ENCODE peak calls at places on chromosome 20, in eight cellular contexts. One of them, this sample, is unnamed.

GRCh38 chr20:9311132-9311531 is 203.3 kb upstream of the LAMP5 start:
- DNase-seq in suprapubic skin: no peak
- DNase-seq in RWPE2: no peak
- DNase-seq in RWPE1: no peak
- DNase-seq in cardiac muscle cell: no peak
- DNase-seq in CD4-positive, alpha-beta T cell: no peak
- DNase-seq in tibial nerve: no peak
- DNase-seq in IMR-90: peak
- DNase-seq in this sample: no peak

GRCh38 chr20:2131366-2131765 is 29.7 kb downstream of the STK35 start:
- DNase-seq in IMR-90: peak
- DNase-seq in RWPE2: no peak
- DNase-seq in suprapubic skin: no peak
- DNase-seq in CD4-positive, alpha-beta T cell: no peak
- DNase-seq in tibial nerve: no peak
- DNase-seq in cardiac muscle cell: no peak
- DNase-seq in RWPE1: peak
- DNase-seq in this sample: no peak

GRCh38 chr20:63934271-63935068 is 21.7 kb downstream of the UCKL1 start:
- DNase-seq in RWPE2: peak
- DNase-seq in IMR-90: no peak
- DNase-seq in tibial nerve: no peak
- DNase-seq in RWPE1: no peak
- DNase-seq in cardiac muscle cell: peak
- DNase-seq in suprapubic skin: no peak
- DNase-seq in CD4-positive, alpha-beta T cell: no peak
- DNase-seq in this sample: no peak

GRCh38 chr20:10553326-10553984 is 118.3 kb downstream of the SLX4IP start:
- DNase-seq in tibial nerve: peak
- DNase-seq in RWPE1: peak
- DNase-seq in RWPE2: no peak
- DNase-seq in IMR-90: peak
- DNase-seq in CD4-positive, alpha-beta T cell: no peak
- DNase-seq in suprapubic skin: no peak
- DNase-seq in cardiac muscle cell: peak
- DNase-seq in this sample: peak

GRCh38 chr20:53672484-53673129 is 79.0 kb upstream of the ZNF217 start:
- DNase-seq in CD4-positive, alpha-beta T cell: no peak
- DNase-seq in tibial nerve: no peak
- DNase-seq in cardiac muscle cell: no peak
- DNase-seq in RWPE1: no peak
- DNase-seq in IMR-90: peak
- DNase-seq in suprapubic skin: no peak
- DNase-seq in RWPE2: peak
- DNase-seq in this sample: no peak

GRCh38 chr20:62959101-62959971 is 6.8 kb downstream of the SLC17A9 start:
- DNase-seq in cardiac muscle cell: no peak
- DNase-seq in tibial nerve: no peak
- DNase-seq in RWPE2: no peak
- DNase-seq in CD4-positive, alpha-beta T cell: no peak
- DNase-seq in suprapubic skin: no peak
- DNase-seq in RWPE1: no peak
- DNase-seq in IMR-90: no peak
- DNase-seq in this sample: no peak

GRCh38 chr20:48788486-48789072 is 39.2 kb downstream of the PREX1 start:
- DNase-seq in RWPE2: no peak
- DNase-seq in cardiac muscle cell: no peak
- DNase-seq in CD4-positive, alpha-beta T cell: no peak
- DNase-seq in suprapubic skin: no peak
- DNase-seq in RWPE1: no peak
- DNase-seq in IMR-90: no peak
- DNase-seq in tibial nerve: no peak
- DNase-seq in this sample: no peak

GRCh38 chr20:23937303-23938117 is 51.1 kb downstream of the GGTLC1 start:
- DNase-seq in IMR-90: peak
- DNase-seq in cardiac muscle cell: peak
- DNase-seq in RWPE1: peak
- DNase-seq in tibial nerve: no peak
- DNase-seq in RWPE2: no peak
- DNase-seq in suprapubic skin: no peak
- DNase-seq in CD4-positive, alpha-beta T cell: peak
- DNase-seq in this sample: peak

GRCh38 chr20:36773123-36773547 is 428 bp downstream of the DSN1 start:
- DNase-seq in RWPE2: no peak
- DNase-seq in RWPE1: no peak
- DNase-seq in suprapubic skin: no peak
- DNase-seq in IMR-90: no peak
- DNase-seq in CD4-positive, alpha-beta T cell: no peak
- DNase-seq in cardiac muscle cell: no peak
- DNase-seq in tibial nerve: no peak
- DNase-seq in this sample: no peak

GRCh38 chr20:32681175-32682084 is 7.7 kb upstream of the C20orf203 start:
- DNase-seq in suprapubic skin: no peak
- DNase-seq in cardiac muscle cell: peak
- DNase-seq in CD4-positive, alpha-beta T cell: no peak
- DNase-seq in tibial nerve: no peak
- DNase-seq in RWPE1: peak
- DNase-seq in IMR-90: peak
- DNase-seq in RWPE2: peak
- DNase-seq in this sample: peak

GRCh38 chr20:63969851-63970713 is at the start of gene ZNF512B:
- DNase-seq in suprapubic skin: peak
- DNase-seq in CD4-positive, alpha-beta T cell: peak
- DNase-seq in IMR-90: peak
- DNase-seq in RWPE1: peak
- DNase-seq in RWPE2: peak
- DNase-seq in tibial nerve: no peak
- DNase-seq in cardiac muscle cell: peak
- DNase-seq in this sample: peak

GRCh38 chr20:2799688-2800589 is 488 bp downstream of the CPXM1 start:
- DNase-seq in cardiac muscle cell: peak
- DNase-seq in RWPE1: no peak
- DNase-seq in CD4-positive, alpha-beta T cell: no peak
- DNase-seq in RWPE2: no peak
- DNase-seq in IMR-90: peak
- DNase-seq in suprapubic skin: no peak
- DNase-seq in tibial nerve: no peak
- DNase-seq in this sample: no peak

GRCh38 chr20:37336369-37337207 is 9.4 kb upstream of the SRC start:
- DNase-seq in IMR-90: peak
- DNase-seq in tibial nerve: no peak
- DNase-seq in suprapubic skin: no peak
- DNase-seq in CD4-positive, alpha-beta T cell: no peak
- DNase-seq in RWPE1: no peak
- DNase-seq in RWPE2: no peak
- DNase-seq in cardiac muscle cell: no peak
- DNase-seq in this sample: no peak

GRCh38 chr20:44648579-44648978 is 2.9 kb downstream of the ADA start:
- DNase-seq in IMR-90: no peak
- DNase-seq in RWPE1: no peak
- DNase-seq in cardiac muscle cell: peak
- DNase-seq in tibial nerve: no peak
- DNase-seq in suprapubic skin: no peak
- DNase-seq in RWPE2: peak
- DNase-seq in CD4-positive, alpha-beta T cell: no peak
- DNase-seq in this sample: no peak

GRCh38 chr20:7285918-7286556 is 518.6 kb downstream of the BMP2 start:
- DNase-seq in CD4-positive, alpha-beta T cell: no peak
- DNase-seq in IMR-90: peak
- DNase-seq in RWPE1: peak
- DNase-seq in suprapubic skin: peak
- DNase-seq in RWPE2: no peak
- DNase-seq in cardiac muscle cell: peak
- DNase-seq in tibial nerve: peak
- DNase-seq in this sample: peak

GRCh38 chr20:46568570-46569129 is 18.2 kb upstream of the OCSTAMP start:
- DNase-seq in RWPE2: peak
- DNase-seq in RWPE1: no peak
- DNase-seq in tibial nerve: peak
- DNase-seq in suprapubic skin: peak
- DNase-seq in CD4-positive, alpha-beta T cell: no peak
- DNase-seq in IMR-90: peak
- DNase-seq in cardiac muscle cell: peak
- DNase-seq in this sample: peak

GRCh38 chr20:43983359-43983758 is 68.7 kb downstream of the TOX2 start:
- DNase-seq in suprapubic skin: peak
- DNase-seq in CD4-positive, alpha-beta T cell: no peak
- DNase-seq in RWPE1: no peak
- DNase-seq in RWPE2: peak
- DNase-seq in cardiac muscle cell: no peak
- DNase-seq in tibial nerve: no peak
- DNase-seq in IMR-90: no peak
- DNase-seq in this sample: no peak

DNA sequence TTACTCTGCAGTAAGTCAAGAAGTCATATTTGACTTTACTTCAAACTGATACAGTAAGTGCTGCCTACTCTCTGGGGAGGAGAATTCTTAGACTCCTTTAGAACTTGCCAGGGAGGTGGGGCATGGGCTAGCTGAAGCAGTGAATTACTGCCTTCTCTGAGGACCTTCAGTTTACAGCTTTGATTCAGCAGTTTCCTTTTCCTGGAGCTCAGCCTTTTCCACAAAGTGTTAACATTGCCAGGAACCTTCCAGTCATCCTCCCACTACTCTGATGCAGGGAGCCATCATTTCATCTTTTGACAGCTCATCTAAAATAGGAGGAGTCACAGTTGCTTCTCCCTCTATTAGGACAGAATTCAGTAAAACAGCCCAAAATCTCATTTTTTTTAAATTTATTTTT is 42.7 kb upstream of the PLCG1 start:
- DNase-seq in suprapubic skin: no peak
- DNase-seq in IMR-90: peak
- DNase-seq in cardiac muscle cell: no peak
- DNase-seq in CD4-positive, alpha-beta T cell: no peak
- DNase-seq in tibial nerve: no peak
- DNase-seq in RWPE2: no peak
- DNase-seq in RWPE1: no peak
- DNase-seq in this sample: no peak
- H3K27ac ChIP-seq in suprapubic skin: no peak
- H3K27ac ChIP-seq in IMR-90: peak
- H3K27ac ChIP-seq in cardiac muscle cell: peak
- H3K27ac ChIP-seq in CD4-positive, alpha-beta T cell: no peak
- H3K27ac ChIP-seq in tibial nerve: no peak
- H3K27ac ChIP-seq in RWPE2: peak
- H3K27ac ChIP-seq in RWPE1: no peak
- H3K27ac ChIP-seq in this sample: no peak

GRCh38 chr20:34022154-34022842 is 28.6 kb downstream of the RALY start:
- DNase-seq in CD4-positive, alpha-beta T cell: no peak
- DNase-seq in RWPE2: no peak
- DNase-seq in IMR-90: no peak
- DNase-seq in RWPE1: peak
- DNase-seq in cardiac muscle cell: peak
- DNase-seq in suprapubic skin: no peak
- DNase-seq in tibial nerve: no peak
- DNase-seq in this sample: no peak
- TF ChIP-seq CTCF in CD4-positive, alpha-beta T cell: peak
- TF ChIP-seq CTCF in RWPE2: peak
- TF ChIP-seq CTCF in IMR-90: peak
- TF ChIP-seq CTCF in RWPE1: no peak
- TF ChIP-seq CTCF in cardiac muscle cell: peak
- TF ChIP-seq CTCF in suprapubic skin: no peak
- TF ChIP-seq CTCF in tibial nerve: no peak
- TF ChIP-seq CTCF in this sample: no peak

GRCh38 chr20:50389437-50389807 is 120.8 kb upstream of the PTPN1 start:
- DNase-seq in tibial nerve: no peak
- DNase-seq in cardiac muscle cell: no peak
- DNase-seq in RWPE2: no peak
- DNase-seq in suprapubic skin: no peak
- DNase-seq in IMR-90: no peak
- DNase-seq in RWPE1: no peak
- DNase-seq in CD4-positive, alpha-beta T cell: no peak
- DNase-seq in this sample: no peak
- H3K27ac ChIP-seq in tibial nerve: no peak
- H3K27ac ChIP-seq in cardiac muscle cell: no peak
- H3K27ac ChIP-seq in RWPE2: no peak
- H3K27ac ChIP-seq in suprapubic skin: no peak
- H3K27ac ChIP-seq in IMR-90: no peak
- H3K27ac ChIP-seq in RWPE1: no peak
- H3K27ac ChIP-seq in CD4-positive, alpha-beta T cell: no peak
- H3K27ac ChIP-seq in this sample: peak

GRCh38 chr20:58869662-58870227 is 17.2 kb downstream of the GNAS start:
- DNase-seq in cardiac muscle cell: no peak
- DNase-seq in CD4-positive, alpha-beta T cell: no peak
- DNase-seq in IMR-90: no peak
- DNase-seq in tibial nerve: no peak
- DNase-seq in suprapubic skin: no peak
- DNase-seq in RWPE1: no peak
- DNase-seq in RWPE2: no peak
- DNase-seq in this sample: no peak

GRCh38 chr20:58868795-58869194 is 16.3 kb downstream of the GNAS start:
- DNase-seq in CD4-positive, alpha-beta T cell: no peak
- DNase-seq in cardiac muscle cell: no peak
- DNase-seq in tibial nerve: no peak
- DNase-seq in RWPE1: peak
- DNase-seq in IMR-90: no peak
- DNase-seq in RWPE2: no peak
- DNase-seq in suprapubic skin: no peak
- DNase-seq in this sample: no peak

GRCh38 chr20:58867211-58867610 is 14.7 kb downstream of the GNAS start:
- DNase-seq in CD4-positive, alpha-beta T cell: no peak
- DNase-seq in RWPE2: no peak
- DNase-seq in IMR-90: no peak
- DNase-seq in suprapubic skin: no peak
- DNase-seq in cardiac muscle cell: no peak
- DNase-seq in tibial nerve: no peak
- DNase-seq in RWPE1: no peak
- DNase-seq in this sample: no peak

GRCh38 chr20:58864346-58864745 is 11.8 kb downstream of the GNAS start:
- DNase-seq in IMR-90: no peak
- DNase-seq in RWPE1: no peak
- DNase-seq in suprapubic skin: no peak
- DNase-seq in cardiac muscle cell: no peak
- DNase-seq in CD4-positive, alpha-beta T cell: no peak
- DNase-seq in RWPE2: no peak
- DNase-seq in tibial nerve: no peak
- DNase-seq in this sample: no peak
- TF ChIP-seq CTCF in IMR-90: peak
- TF ChIP-seq CTCF in RWPE1: peak
- TF ChIP-seq CTCF in suprapubic skin: no peak
- TF ChIP-seq CTCF in cardiac muscle cell: no peak
- TF ChIP-seq CTCF in CD4-positive, alpha-beta T cell: peak
- TF ChIP-seq CTCF in RWPE2: peak
- TF ChIP-seq CTCF in tibial nerve: no peak
- TF ChIP-seq CTCF in this sample: no peak

This sample was measured in prostate gland.